ENCODE peak calls at places on chromosomes 4 and X, in nine cellular contexts. U is neural crest cell, V is GM20000, Z is lower lobe of right lung, M is osteocyte, N is right lobe of liver, G is RWPE2, A is progenitor cell of endocrine pancreas, Y is spleen. I is an unnamed sample.
A peak's percentile ranks its signal among the peaks of the same experiment; 100 is the strongest.

GRCh38 chr4:66273110-66273509 is 602.8 kb upstream of the EPHA5 start:
- DNase-seq in N (no peak), V (no peak), U (no peak), M (no peak), A (no peak), G (no peak), Y (no peak), Z (no peak), I (no peak)

GRCh38 chr4:153428816-153429592 is 37.2 kb upstream of the TMEM131L start:
- DNase-seq in U (no peak), A (no peak), V (no peak), M (no peak), G (no peak), Y (no peak), N (no peak), Z (no peak), I (no peak)

GRCh38 chrX:153685751-153686676 is 1.7 kb upstream of the SLC6A8 start:
- DNase-seq in V (no peak), U (no peak), Y (peak; percentile 67), N (no peak), G (no peak), Z (no peak), A (no peak), M (no peak), I (no peak)

GRCh38 chr4:153790962-153791551 is 2.2 kb upstream of the SFRP2 start:
- DNase-seq in A (peak; percentile 58), V (peak; percentile 62), M (no peak), U (peak; percentile 73), Z (peak; percentile 53), N (no peak), Y (peak; percentile 84), G (no peak), I (no peak)

GRCh38 chr4:31702291-31702690 is 982.1 kb downstream of the PCDH7 start:
- DNase-seq in G (no peak), M (no peak), A (no peak), Z (no peak), N (no peak), U (no peak), Y (no peak), V (no peak), I (no peak)

GRCh38 chr4:121252224-121252806 is 88.2 kb upstream of the TNIP3 start:
- DNase-seq in Z (peak; percentile 60), N (peak; percentile 65), U (peak; percentile 66), G (no peak), M (no peak), A (peak; percentile 31), V (peak; percentile 52), Y (peak; percentile 79), I (peak; percentile 35)

GRCh38 chrX:43815209-43815608 is 67.0 kb downstream of the MAOB start:
- DNase-seq in Z (no peak), Y (no peak), A (no peak), G (no peak), M (no peak), N (no peak), U (no peak), V (no peak), I (no peak)

GRCh38 chr4:52617467-52618017 is 41.6 kb downstream of the USP46 start:
- DNase-seq in U (no peak), G (no peak), A (no peak), N (no peak), V (peak; percentile 20), Y (no peak), Z (no peak), M (no peak), I (no peak)

GRCh38 chr4:177484613-177485021 is 42.4 kb upstream of the AGA start:
- DNase-seq in G (no peak), V (no peak), N (no peak), Y (no peak), M (no peak), Z (no peak), A (no peak), U (no peak), I (no peak)

GRCh38 chr4:45324381-45325111 is 598.2 kb upstream of the GNPDA2 start:
- DNase-seq in G (no peak), V (no peak), A (no peak), M (no peak), N (no peak), Y (no peak), Z (no peak), U (no peak), I (no peak)

GRCh38 chrX:33156152-33156726 is 55.1 kb downstream of the DMD start:
- DNase-seq in Y (no peak), V (no peak), M (no peak), Z (no peak), A (no peak), U (no peak), G (no peak), N (no peak), I (no peak)

GRCh38 chrX:76253432-76253831 is 80.6 kb downstream of the PBDC1 start:
- DNase-seq in Z (no peak), A (no peak), G (no peak), M (no peak), N (peak; percentile 42), V (peak; percentile 35), U (peak; percentile 1), Y (no peak), I (no peak)

GRCh38 chr4:82469776-82470345 is 39.5 kb downstream of the ENOPH1 start:
- DNase-seq in Y (no peak), N (no peak), U (no peak), Z (no peak), M (peak; percentile 25), G (no peak), A (no peak), V (no peak), I (no peak)

GRCh38 chrX:29237972-29238371 is 650.7 kb downstream of the IL1RAPL1 start:
- DNase-seq in M (no peak), N (no peak), Y (no peak), G (no peak), V (no peak), U (no peak), A (no peak), Z (no peak), I (no peak)

GRCh38 chr4:125714845-125715244 is 400.1 kb downstream of the FAT4 start:
- DNase-seq in N (no peak), Z (no peak), Y (no peak), U (no peak), V (no peak), A (no peak), M (no peak), G (no peak), I (no peak)

GRCh38 chr4:84258905-84259830 is 239.9 kb downstream of the NKX6-1 start:
- DNase-seq in G (no peak), V (no peak), A (no peak), U (no peak), Z (no peak), M (no peak), N (no peak), Y (no peak), I (no peak)

GRCh38 chrX:47482065-47482511 is 934 bp downstream of the ZNF41 start:
- DNase-seq in V (no peak), U (no peak), Y (no peak), N (no peak), Z (no peak), A (no peak), G (no peak), M (peak; percentile 25), I (no peak)

DNA sequence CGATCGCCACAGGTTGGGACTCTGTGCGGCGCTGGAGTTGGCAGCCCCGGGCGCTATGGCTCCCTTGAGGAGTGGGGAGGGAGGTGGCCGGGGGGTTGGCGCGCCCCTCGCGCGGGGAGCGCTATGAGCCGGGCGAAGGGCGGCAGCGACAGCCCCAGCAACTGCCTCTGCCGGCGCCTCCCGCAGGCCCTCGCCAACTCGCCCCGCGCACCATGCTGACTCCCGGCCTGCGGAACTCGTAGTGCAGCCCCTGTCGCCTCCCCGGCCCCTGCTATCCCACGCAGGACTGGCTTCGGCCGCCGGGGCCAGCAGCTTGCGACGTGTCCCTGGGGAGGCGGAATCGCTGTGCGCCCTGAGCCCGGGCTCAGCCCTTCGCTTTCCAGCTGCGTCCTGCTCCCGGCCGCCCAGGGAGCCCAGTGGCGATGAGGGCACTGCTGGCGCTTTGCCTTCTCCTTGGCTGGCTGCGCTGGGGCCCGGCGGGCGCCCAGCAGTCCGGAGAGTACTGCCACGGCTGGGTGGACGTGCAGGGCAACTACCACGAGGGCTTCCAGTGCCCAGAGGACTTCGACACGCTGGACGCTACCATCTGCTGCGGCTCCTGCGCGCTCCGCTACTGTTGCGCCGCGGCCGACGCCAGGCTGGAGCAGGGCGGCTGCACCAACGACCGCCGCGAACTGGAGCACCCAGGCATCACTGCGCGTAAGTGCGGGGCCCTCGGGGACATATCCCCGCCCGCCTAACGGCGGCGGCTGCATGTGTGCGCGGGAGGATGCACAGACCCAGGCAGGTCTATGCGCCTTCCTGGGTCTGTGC is 553 bp downstream of the SHISA3 start:
- DNase-seq in M (peak; percentile 85), N (no peak), A (no peak), V (peak; percentile 51), Y (peak; percentile 77), G (no peak), U (peak; percentile 19), Z (no peak), I (peak; percentile 36)
- TF ChIP-seq CTCF in M (no peak), N (no peak), A (no peak), V (no peak), Y (no peak), G (no peak), U (no peak), Z (no peak), I (no peak)

DNA sequence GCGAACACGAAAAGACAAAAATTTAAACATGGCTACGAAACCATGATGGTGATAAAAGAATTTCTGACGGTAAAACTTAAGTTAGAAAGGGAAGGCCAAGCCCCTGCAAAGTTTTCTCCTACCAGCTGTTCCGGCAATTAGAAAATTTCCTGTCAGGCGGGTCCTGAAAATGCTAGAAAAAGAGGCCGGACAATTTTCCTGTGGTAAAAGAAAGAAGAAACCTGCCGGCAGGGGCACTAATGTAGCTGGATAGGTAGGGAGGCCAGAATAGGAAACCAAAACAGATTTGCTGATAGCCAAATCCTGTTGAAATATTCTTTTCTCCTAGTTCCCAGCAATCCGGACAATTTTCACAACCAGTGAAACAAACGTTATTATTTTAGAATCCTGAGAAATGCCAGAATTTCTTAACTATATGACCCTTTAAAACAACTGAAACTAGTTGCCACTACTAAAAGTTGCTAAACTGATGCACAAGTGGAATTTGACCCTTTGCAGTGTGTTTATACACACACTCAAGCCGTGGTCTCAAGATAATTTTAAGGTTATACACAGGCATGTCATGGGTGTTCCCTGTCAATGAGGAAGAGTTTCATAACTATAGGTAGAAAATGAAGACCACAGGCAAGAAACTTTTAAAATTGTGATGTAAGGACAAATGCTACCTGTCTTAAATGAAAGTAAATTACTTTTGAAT is 47.8 kb downstream of the RPS6KA3 start:
- DNase-seq in N (peak; percentile 55), V (no peak), Y (no peak), U (no peak), G (no peak), Z (no peak), A (no peak), M (no peak), I (no peak)
- TF ChIP-seq CTCF in N (peak; percentile 38), V (no peak), Y (no peak), U (no peak), G (no peak), Z (no peak), A (peak; percentile 36), M (peak; percentile 15), I (no peak)

GRCh38 chr4:26400140-26400539 is 79.3 kb downstream of the RBPJ start:
- DNase-seq in U (no peak), Y (no peak), M (no peak), G (no peak), A (no peak), N (no peak), Z (no peak), V (no peak), I (no peak)
- TF ChIP-seq CTCF in U (no peak), Y (no peak), M (peak; percentile 17), G (peak; percentile 21), A (no peak), N (no peak), Z (no peak), V (no peak), I (peak; percentile 6)

GRCh38 chr4:88672987-88673386 is 24.6 kb downstream of the NAP1L5 start:
- DNase-seq in A (no peak), Y (no peak), M (no peak), N (no peak), G (no peak), V (peak; percentile 20), Z (no peak), U (peak; percentile 37), I (no peak)
- TF ChIP-seq CTCF in A (peak; percentile 73), Y (peak; percentile 22), M (peak; percentile 67), N (peak; percentile 54), G (peak; percentile 66), V (peak; percentile 61), Z (peak; percentile 47), U (peak; percentile 73), I (peak; percentile 86)

I was measured in D721Med.